ENCODE peak calls at places on chromosomes 3 and 15, in nine cellular contexts. One of them, this sample, is unnamed.

GRCh38 chr15:65869954-65870871 is 922 bp downstream of the RAB11A start:
- DNase-seq in mucosa of descending colon: peak
- DNase-seq in BJ: no peak
- DNase-seq in A549: peak
- DNase-seq in thoracic aorta: no peak
- DNase-seq in IMR-90: peak
- DNase-seq in nephron progenitor cell: no peak
- DNase-seq in activated B cell treated with CpG ODN at 0.5 μM for 24 hours: no peak
- DNase-seq in uterus: peak
- DNase-seq in this sample: peak

GRCh38 chr3:12135029-12135634 is 23.6 kb downstream of the TIMP4 start:
- DNase-seq in nephron progenitor cell: peak
- DNase-seq in IMR-90: peak
- DNase-seq in mucosa of descending colon: peak
- DNase-seq in BJ: no peak
- DNase-seq in activated B cell treated with CpG ODN at 0.5 μM for 24 hours: peak
- DNase-seq in thoracic aorta: no peak
- DNase-seq in uterus: peak
- DNase-seq in A549: peak
- DNase-seq in this sample: peak

GRCh38 chr3:125125822-125126245 is 70.0 kb upstream of the HEG1 start:
- DNase-seq in thoracic aorta: no peak
- DNase-seq in BJ: peak
- DNase-seq in uterus: no peak
- DNase-seq in IMR-90: peak
- DNase-seq in nephron progenitor cell: no peak
- DNase-seq in activated B cell treated with CpG ODN at 0.5 μM for 24 hours: no peak
- DNase-seq in A549: no peak
- DNase-seq in mucosa of descending colon: no peak
- DNase-seq in this sample: no peak

GRCh38 chr15:52695146-52695545 is 16.0 kb upstream of the ATOSA start:
- DNase-seq in BJ: no peak
- DNase-seq in IMR-90: no peak
- DNase-seq in thoracic aorta: no peak
- DNase-seq in uterus: no peak
- DNase-seq in activated B cell treated with CpG ODN at 0.5 μM for 24 hours: no peak
- DNase-seq in mucosa of descending colon: no peak
- DNase-seq in A549: no peak
- DNase-seq in nephron progenitor cell: no peak
- DNase-seq in this sample: no peak

GRCh38 chr3:186849392-186849975 is 7.0 kb downstream of the ADIPOQ start:
- DNase-seq in mucosa of descending colon: no peak
- DNase-seq in uterus: no peak
- DNase-seq in A549: peak
- DNase-seq in IMR-90: peak
- DNase-seq in BJ: peak
- DNase-seq in thoracic aorta: no peak
- DNase-seq in nephron progenitor cell: no peak
- DNase-seq in activated B cell treated with CpG ODN at 0.5 μM for 24 hours: no peak
- DNase-seq in this sample: no peak

GRCh38 chr3:38454884-38455638 is 1.4 kb downstream of the ACVR2B start:
- DNase-seq in nephron progenitor cell: peak
- DNase-seq in activated B cell treated with CpG ODN at 0.5 μM for 24 hours: no peak
- DNase-seq in IMR-90: peak
- DNase-seq in mucosa of descending colon: peak
- DNase-seq in thoracic aorta: no peak
- DNase-seq in uterus: peak
- DNase-seq in BJ: no peak
- DNase-seq in A549: peak
- DNase-seq in this sample: peak

GRCh38 chr15:29680806-29681485 is 141.3 kb downstream of the TJP1 start:
- DNase-seq in nephron progenitor cell: no peak
- DNase-seq in A549: no peak
- DNase-seq in activated B cell treated with CpG ODN at 0.5 μM for 24 hours: no peak
- DNase-seq in thoracic aorta: no peak
- DNase-seq in uterus: no peak
- DNase-seq in IMR-90: no peak
- DNase-seq in BJ: no peak
- DNase-seq in mucosa of descending colon: no peak
- DNase-seq in this sample: no peak

GRCh38 chr15:89824607-89824867 is 9.9 kb upstream of the ANPEP start:
- DNase-seq in IMR-90: no peak
- DNase-seq in mucosa of descending colon: no peak
- DNase-seq in BJ: no peak
- DNase-seq in activated B cell treated with CpG ODN at 0.5 μM for 24 hours: no peak
- DNase-seq in thoracic aorta: no peak
- DNase-seq in nephron progenitor cell: no peak
- DNase-seq in uterus: no peak
- DNase-seq in A549: no peak
- DNase-seq in this sample: no peak

GRCh38 chr15:34106423-34106822 is 4.5 kb downstream of the PGBD4 start:
- DNase-seq in BJ: no peak
- DNase-seq in A549: no peak
- DNase-seq in mucosa of descending colon: no peak
- DNase-seq in nephron progenitor cell: no peak
- DNase-seq in activated B cell treated with CpG ODN at 0.5 μM for 24 hours: no peak
- DNase-seq in IMR-90: no peak
- DNase-seq in uterus: no peak
- DNase-seq in thoracic aorta: no peak
- DNase-seq in this sample: no peak

GRCh38 chr3:38257583-38257982 is 8.0 kb upstream of the SLC22A13 start:
- DNase-seq in activated B cell treated with CpG ODN at 0.5 μM for 24 hours: no peak
- DNase-seq in IMR-90: peak
- DNase-seq in mucosa of descending colon: no peak
- DNase-seq in nephron progenitor cell: no peak
- DNase-seq in uterus: no peak
- DNase-seq in A549: no peak
- DNase-seq in thoracic aorta: no peak
- DNase-seq in BJ: no peak
- DNase-seq in this sample: no peak

GRCh38 chr15:43930079-43930478 is 103.3 kb downstream of the WDR76 start:
- DNase-seq in nephron progenitor cell: no peak
- DNase-seq in uterus: no peak
- DNase-seq in IMR-90: peak
- DNase-seq in BJ: no peak
- DNase-seq in mucosa of descending colon: no peak
- DNase-seq in thoracic aorta: no peak
- DNase-seq in A549: no peak
- DNase-seq in activated B cell treated with CpG ODN at 0.5 μM for 24 hours: no peak
- DNase-seq in this sample: no peak

GRCh38 chr3:36196058-36196457 is 184.2 kb upstream of the STAC start:
- DNase-seq in IMR-90: no peak
- DNase-seq in A549: no peak
- DNase-seq in mucosa of descending colon: no peak
- DNase-seq in BJ: no peak
- DNase-seq in activated B cell treated with CpG ODN at 0.5 μM for 24 hours: no peak
- DNase-seq in uterus: no peak
- DNase-seq in nephron progenitor cell: no peak
- DNase-seq in thoracic aorta: no peak
- DNase-seq in this sample: no peak

GRCh38 chr3:106824856-106825255 is 552.4 kb upstream of the CCDC54 start:
- DNase-seq in activated B cell treated with CpG ODN at 0.5 μM for 24 hours: no peak
- DNase-seq in thoracic aorta: no peak
- DNase-seq in mucosa of descending colon: no peak
- DNase-seq in uterus: no peak
- DNase-seq in A549: peak
- DNase-seq in IMR-90: peak
- DNase-seq in BJ: no peak
- DNase-seq in nephron progenitor cell: no peak
- DNase-seq in this sample: no peak

DNA sequence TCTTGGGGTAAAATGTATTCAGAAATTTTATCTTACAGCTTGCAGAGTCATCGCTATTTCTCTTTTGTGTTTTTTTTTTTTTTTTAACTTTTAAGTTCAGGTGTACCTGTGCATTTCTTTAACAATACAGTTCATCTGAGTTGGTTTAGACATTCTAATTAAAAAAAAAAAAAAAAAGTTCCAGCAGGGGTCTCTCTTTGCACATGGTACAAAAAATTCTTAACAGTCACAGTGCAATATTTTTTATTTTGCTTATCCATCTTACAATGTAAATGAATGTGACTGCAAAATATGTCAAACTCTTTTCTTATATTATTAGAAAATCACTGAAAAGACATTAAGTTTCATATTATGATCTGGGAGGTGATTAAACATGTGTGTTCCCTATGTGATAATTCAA is 47.5 kb upstream of the SLC9A9 start:
- DNase-seq in uterus: no peak
- DNase-seq in nephron progenitor cell: no peak
- DNase-seq in thoracic aorta: no peak
- DNase-seq in IMR-90: peak
- DNase-seq in A549: no peak
- DNase-seq in activated B cell treated with CpG ODN at 0.5 μM for 24 hours: no peak
- DNase-seq in BJ: no peak
- DNase-seq in mucosa of descending colon: no peak
- DNase-seq in this sample: no peak
- TF ChIP-seq CTCF in uterus: no peak
- TF ChIP-seq CTCF in nephron progenitor cell: peak
- TF ChIP-seq CTCF in thoracic aorta: no peak
- TF ChIP-seq CTCF in IMR-90: peak
- TF ChIP-seq CTCF in A549: peak
- TF ChIP-seq CTCF in activated B cell treated with CpG ODN at 0.5 μM for 24 hours: peak
- TF ChIP-seq CTCF in BJ: peak
- TF ChIP-seq CTCF in mucosa of descending colon: no peak
- TF ChIP-seq CTCF in this sample: peak

DNA sequence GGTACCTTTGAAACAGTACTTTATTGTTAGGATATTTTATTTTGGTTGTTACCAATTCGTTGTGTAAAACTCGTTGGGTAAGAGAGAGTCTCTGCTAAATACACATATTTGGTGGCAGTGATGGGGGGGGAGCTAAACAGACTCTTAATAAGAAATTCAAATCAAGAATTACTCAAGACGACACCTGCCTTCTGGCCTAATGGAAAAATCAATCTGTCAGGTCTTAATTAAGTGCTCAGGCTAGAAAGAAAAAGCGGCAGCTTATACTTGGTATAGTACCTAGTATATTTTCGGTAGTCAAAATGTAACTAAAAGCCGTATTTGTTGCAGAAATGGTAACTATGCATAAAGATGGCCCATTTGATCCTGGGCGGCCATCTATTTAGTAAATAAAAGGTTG is 18.2 kb downstream of the FOXP1 start:
- DNase-seq in nephron progenitor cell: no peak
- DNase-seq in thoracic aorta: no peak
- DNase-seq in A549: no peak
- DNase-seq in mucosa of descending colon: no peak
- DNase-seq in uterus: no peak
- DNase-seq in activated B cell treated with CpG ODN at 0.5 μM for 24 hours: no peak
- DNase-seq in IMR-90: no peak
- DNase-seq in BJ: no peak
- DNase-seq in this sample: no peak
- TF ChIP-seq CTCF in nephron progenitor cell: no peak
- TF ChIP-seq CTCF in thoracic aorta: no peak
- TF ChIP-seq CTCF in A549: no peak
- TF ChIP-seq CTCF in mucosa of descending colon: no peak
- TF ChIP-seq CTCF in uterus: no peak
- TF ChIP-seq CTCF in activated B cell treated with CpG ODN at 0.5 μM for 24 hours: no peak
- TF ChIP-seq CTCF in IMR-90: no peak
- TF ChIP-seq CTCF in BJ: no peak
- TF ChIP-seq CTCF in this sample: no peak

GRCh38 chr15:82081904-82082810 is 36.3 kb upstream of the MEX3B start:
- DNase-seq in uterus: no peak
- DNase-seq in A549: peak
- DNase-seq in mucosa of descending colon: no peak
- DNase-seq in nephron progenitor cell: no peak
- DNase-seq in activated B cell treated with CpG ODN at 0.5 μM for 24 hours: no peak
- DNase-seq in IMR-90: peak
- DNase-seq in BJ: peak
- DNase-seq in thoracic aorta: no peak
- DNase-seq in this sample: no peak
- TF ChIP-seq CTCF in uterus: no peak
- TF ChIP-seq CTCF in A549: no peak
- TF ChIP-seq CTCF in mucosa of descending colon: no peak
- TF ChIP-seq CTCF in nephron progenitor cell: peak
- TF ChIP-seq CTCF in activated B cell treated with CpG ODN at 0.5 μM for 24 hours: no peak
- TF ChIP-seq CTCF in IMR-90: peak
- TF ChIP-seq CTCF in BJ: peak
- TF ChIP-seq CTCF in thoracic aorta: no peak
- TF ChIP-seq CTCF in this sample: peak

DNA sequence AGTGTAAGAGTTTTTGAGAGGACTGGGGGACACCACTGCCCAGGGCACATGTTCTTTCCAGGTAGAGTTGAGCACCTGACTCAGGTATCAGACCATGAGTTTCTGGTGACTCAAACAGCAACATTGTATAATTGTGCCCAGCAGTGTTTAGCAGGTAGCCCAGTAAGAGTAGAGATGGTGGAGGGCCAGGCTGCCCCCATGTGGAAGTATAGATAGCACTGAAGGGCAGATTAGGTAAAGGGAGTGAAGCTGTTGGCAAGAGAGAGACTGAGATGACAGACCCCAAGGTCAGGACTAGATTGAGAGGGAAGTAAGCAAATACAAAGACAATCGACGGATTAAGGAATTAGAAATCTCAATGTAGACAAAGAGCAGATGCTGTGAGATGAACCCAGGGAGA is 74.6 kb downstream of the TRIM42 start:
- DNase-seq in activated B cell treated with CpG ODN at 0.5 μM for 24 hours: no peak
- DNase-seq in A549: no peak
- DNase-seq in nephron progenitor cell: no peak
- DNase-seq in thoracic aorta: no peak
- DNase-seq in uterus: no peak
- DNase-seq in BJ: no peak
- DNase-seq in IMR-90: no peak
- DNase-seq in mucosa of descending colon: no peak
- DNase-seq in this sample: no peak
- TF ChIP-seq CTCF in activated B cell treated with CpG ODN at 0.5 μM for 24 hours: no peak
- TF ChIP-seq CTCF in A549: no peak
- TF ChIP-seq CTCF in nephron progenitor cell: no peak
- TF ChIP-seq CTCF in thoracic aorta: no peak
- TF ChIP-seq CTCF in uterus: no peak
- TF ChIP-seq CTCF in BJ: no peak
- TF ChIP-seq CTCF in IMR-90: no peak
- TF ChIP-seq CTCF in mucosa of descending colon: no peak
- TF ChIP-seq CTCF in this sample: no peak

This sample was measured in progenitor cell of endocrine pancreas.